ENCODE peak calls at places on chromosomes 7 and 10, in ten cellular contexts. One of them, this sample, is unnamed.

GRCh38 chr10:5582736-5583135 is 58.0 kb downstream of the CALML3 start:
- DNase-seq in mammary epithelial cell: no peak
- DNase-seq in neural progenitor cell: peak
- DNase-seq in astrocyte: no peak
- DNase-seq in A549: no peak
- DNase-seq in astrocyte of the spinal cord: no peak
- DNase-seq in fibroblast of lung: no peak
- DNase-seq in mucosa of descending colon: no peak
- DNase-seq in breast epithelium: no peak
- DNase-seq in sigmoid colon: no peak
- DNase-seq in this sample: no peak

GRCh38 chr10:79149662-79150443 is 81.1 kb downstream of the ZMIZ1 start:
- DNase-seq in mammary epithelial cell: peak
- DNase-seq in neural progenitor cell: peak
- DNase-seq in astrocyte: no peak
- DNase-seq in A549: peak
- DNase-seq in astrocyte of the spinal cord: peak
- DNase-seq in fibroblast of lung: peak
- DNase-seq in mucosa of descending colon: peak
- DNase-seq in breast epithelium: peak
- DNase-seq in sigmoid colon: peak
- DNase-seq in this sample: no peak

GRCh38 chr10:91080776-91081175 is 139.7 kb upstream of the PCGF5 start:
- DNase-seq in mammary epithelial cell: no peak
- DNase-seq in neural progenitor cell: no peak
- DNase-seq in astrocyte: no peak
- DNase-seq in A549: no peak
- DNase-seq in astrocyte of the spinal cord: no peak
- DNase-seq in fibroblast of lung: no peak
- DNase-seq in mucosa of descending colon: no peak
- DNase-seq in breast epithelium: no peak
- DNase-seq in sigmoid colon: no peak
- DNase-seq in this sample: no peak

GRCh38 chr7:8211725-8212096 is 50.3 kb downstream of the ICA1 start:
- DNase-seq in mammary epithelial cell: no peak
- DNase-seq in neural progenitor cell: no peak
- DNase-seq in astrocyte: no peak
- DNase-seq in A549: no peak
- DNase-seq in astrocyte of the spinal cord: no peak
- DNase-seq in fibroblast of lung: no peak
- DNase-seq in mucosa of descending colon: no peak
- DNase-seq in breast epithelium: no peak
- DNase-seq in sigmoid colon: no peak
- DNase-seq in this sample: no peak

GRCh38 chr10:102519246-102519805 is 15.6 kb downstream of the SUFU start:
- DNase-seq in mammary epithelial cell: no peak
- DNase-seq in neural progenitor cell: no peak
- DNase-seq in astrocyte: no peak
- DNase-seq in A549: no peak
- DNase-seq in astrocyte of the spinal cord: no peak
- DNase-seq in fibroblast of lung: no peak
- DNase-seq in mucosa of descending colon: no peak
- DNase-seq in breast epithelium: no peak
- DNase-seq in sigmoid colon: no peak
- DNase-seq in this sample: no peak

GRCh38 chr7:502296-502695 is 17.4 kb downstream of the PDGFA start:
- DNase-seq in mammary epithelial cell: no peak
- DNase-seq in neural progenitor cell: no peak
- DNase-seq in astrocyte: no peak
- DNase-seq in A549: no peak
- DNase-seq in astrocyte of the spinal cord: no peak
- DNase-seq in fibroblast of lung: no peak
- DNase-seq in mucosa of descending colon: peak
- DNase-seq in breast epithelium: no peak
- DNase-seq in sigmoid colon: peak
- DNase-seq in this sample: no peak

GRCh38 chr10:47257396-47258120 is 42.4 kb upstream of the GDF10 start:
- DNase-seq in mammary epithelial cell: peak
- DNase-seq in neural progenitor cell: no peak
- DNase-seq in astrocyte: peak
- DNase-seq in A549: no peak
- DNase-seq in astrocyte of the spinal cord: peak
- DNase-seq in fibroblast of lung: peak
- DNase-seq in mucosa of descending colon: no peak
- DNase-seq in breast epithelium: peak
- DNase-seq in sigmoid colon: peak
- DNase-seq in this sample: no peak

GRCh38 chr10:57338823-57339558 is 928.7 kb downstream of the IPMK start:
- DNase-seq in mammary epithelial cell: peak
- DNase-seq in neural progenitor cell: peak
- DNase-seq in astrocyte: peak
- DNase-seq in A549: peak
- DNase-seq in astrocyte of the spinal cord: peak
- DNase-seq in fibroblast of lung: peak
- DNase-seq in mucosa of descending colon: no peak
- DNase-seq in breast epithelium: no peak
- DNase-seq in sigmoid colon: no peak
- DNase-seq in this sample: peak

GRCh38 chr10:101781984-101782810 is 1.0 kb downstream of the NPM3 start:
- DNase-seq in mammary epithelial cell: no peak
- DNase-seq in neural progenitor cell: no peak
- DNase-seq in astrocyte: no peak
- DNase-seq in A549: no peak
- DNase-seq in astrocyte of the spinal cord: no peak
- DNase-seq in fibroblast of lung: no peak
- DNase-seq in mucosa of descending colon: no peak
- DNase-seq in breast epithelium: no peak
- DNase-seq in sigmoid colon: peak
- DNase-seq in this sample: no peak

GRCh38 chr7:30159698-30160143 is 24.9 kb downstream of the MTURN start:
- DNase-seq in mammary epithelial cell: peak
- DNase-seq in neural progenitor cell: no peak
- DNase-seq in astrocyte: peak
- DNase-seq in A549: peak
- DNase-seq in astrocyte of the spinal cord: peak
- DNase-seq in fibroblast of lung: peak
- DNase-seq in mucosa of descending colon: no peak
- DNase-seq in breast epithelium: no peak
- DNase-seq in sigmoid colon: no peak
- DNase-seq in this sample: no peak

GRCh38 chr10:22010973-22011408 is 7.5 kb upstream of the DNAJC1 start:
- DNase-seq in mammary epithelial cell: no peak
- DNase-seq in neural progenitor cell: no peak
- DNase-seq in astrocyte: no peak
- DNase-seq in A549: peak
- DNase-seq in astrocyte of the spinal cord: peak
- DNase-seq in fibroblast of lung: peak
- DNase-seq in mucosa of descending colon: no peak
- DNase-seq in breast epithelium: no peak
- DNase-seq in sigmoid colon: no peak
- DNase-seq in this sample: no peak

GRCh38 chr7:136807598-136807997 is 60.9 kb upstream of the CHRM2 start:
- DNase-seq in mammary epithelial cell: no peak
- DNase-seq in neural progenitor cell: peak
- DNase-seq in astrocyte: no peak
- DNase-seq in A549: no peak
- DNase-seq in astrocyte of the spinal cord: no peak
- DNase-seq in fibroblast of lung: no peak
- DNase-seq in mucosa of descending colon: no peak
- DNase-seq in breast epithelium: no peak
- DNase-seq in sigmoid colon: no peak
- DNase-seq in this sample: no peak

GRCh38 chr10:14328881-14329280 is 1.8 kb downstream of the FRMD4A start:
- DNase-seq in mammary epithelial cell: no peak
- DNase-seq in neural progenitor cell: no peak
- DNase-seq in astrocyte: no peak
- DNase-seq in A549: no peak
- DNase-seq in astrocyte of the spinal cord: no peak
- DNase-seq in fibroblast of lung: no peak
- DNase-seq in mucosa of descending colon: no peak
- DNase-seq in breast epithelium: no peak
- DNase-seq in sigmoid colon: no peak
- DNase-seq in this sample: no peak

GRCh38 chr10:14330390-14331071 is at the start of gene FRMD4A:
- DNase-seq in mammary epithelial cell: no peak
- DNase-seq in neural progenitor cell: no peak
- DNase-seq in astrocyte: no peak
- DNase-seq in A549: no peak
- DNase-seq in astrocyte of the spinal cord: no peak
- DNase-seq in fibroblast of lung: no peak
- DNase-seq in mucosa of descending colon: no peak
- DNase-seq in breast epithelium: no peak
- DNase-seq in sigmoid colon: no peak
- DNase-seq in this sample: no peak

GRCh38 chr10:14326581-14326980 is 4.1 kb downstream of the FRMD4A start:
- DNase-seq in mammary epithelial cell: no peak
- DNase-seq in neural progenitor cell: no peak
- DNase-seq in astrocyte: peak
- DNase-seq in A549: no peak
- DNase-seq in astrocyte of the spinal cord: no peak
- DNase-seq in fibroblast of lung: peak
- DNase-seq in mucosa of descending colon: no peak
- DNase-seq in breast epithelium: no peak
- DNase-seq in sigmoid colon: no peak
- DNase-seq in this sample: no peak

GRCh38 chr10:14327535-14327934 is 3.2 kb downstream of the FRMD4A start:
- DNase-seq in mammary epithelial cell: no peak
- DNase-seq in neural progenitor cell: no peak
- DNase-seq in astrocyte: no peak
- DNase-seq in A549: no peak
- DNase-seq in astrocyte of the spinal cord: no peak
- DNase-seq in fibroblast of lung: no peak
- DNase-seq in mucosa of descending colon: no peak
- DNase-seq in breast epithelium: no peak
- DNase-seq in sigmoid colon: no peak
- DNase-seq in this sample: no peak

DNA sequence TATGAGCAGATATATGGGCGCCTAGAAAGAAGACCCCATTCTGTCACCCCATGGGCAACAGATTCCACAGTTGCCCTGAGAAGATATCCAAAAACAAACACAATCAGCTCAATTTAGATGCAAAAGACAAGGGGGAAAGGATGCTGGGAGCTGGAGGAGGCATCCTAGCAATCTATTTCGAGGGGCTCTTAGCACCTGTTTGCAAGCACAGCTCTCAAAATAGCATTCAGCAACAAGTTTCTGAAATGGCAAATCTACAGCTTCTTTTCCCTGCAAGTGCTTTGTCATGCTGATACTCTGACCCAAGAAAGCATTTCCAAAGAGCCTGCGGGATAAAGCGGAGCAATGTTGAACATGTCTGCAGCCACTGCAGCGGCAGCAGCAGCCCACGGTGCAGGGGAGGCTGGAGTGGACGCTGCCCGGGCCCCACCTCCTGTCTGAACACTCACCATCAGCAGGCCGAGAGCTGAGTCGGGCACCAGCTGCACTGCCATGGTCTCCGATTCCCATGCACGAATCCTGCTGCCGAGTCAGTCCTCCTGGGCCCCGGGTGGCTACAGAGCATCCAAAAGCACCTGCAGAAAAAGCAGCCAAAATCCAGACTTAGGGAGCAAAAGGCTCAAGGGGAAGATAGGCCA is 996 bp downstream of the FRMD4A start:
- DNase-seq in mammary epithelial cell: no peak
- DNase-seq in neural progenitor cell: peak
- DNase-seq in astrocyte: peak
- DNase-seq in A549: no peak
- DNase-seq in astrocyte of the spinal cord: no peak
- DNase-seq in fibroblast of lung: peak
- DNase-seq in mucosa of descending colon: no peak
- DNase-seq in breast epithelium: no peak
- DNase-seq in sigmoid colon: no peak
- DNase-seq in this sample: no peak
- H3K4me3 ChIP-seq in mammary epithelial cell: no peak
- H3K4me3 ChIP-seq in neural progenitor cell: no peak
- H3K4me3 ChIP-seq in astrocyte: no peak
- H3K4me3 ChIP-seq in A549: no peak
- H3K4me3 ChIP-seq in astrocyte of the spinal cord: no peak
- H3K4me3 ChIP-seq in fibroblast of lung: no peak
- H3K4me3 ChIP-seq in mucosa of descending colon: no peak
- H3K4me3 ChIP-seq in breast epithelium: no peak
- H3K4me3 ChIP-seq in sigmoid colon: peak
- H3K4me3 ChIP-seq in this sample: no peak

GRCh38 chr10:84548869-84549268 is 220.5 kb downstream of the CCSER2 start:
- DNase-seq in mammary epithelial cell: no peak
- DNase-seq in neural progenitor cell: peak
- DNase-seq in astrocyte: no peak
- DNase-seq in A549: no peak
- DNase-seq in astrocyte of the spinal cord: no peak
- DNase-seq in fibroblast of lung: no peak
- DNase-seq in mucosa of descending colon: no peak
- DNase-seq in breast epithelium: no peak
- DNase-seq in sigmoid colon: no peak
- DNase-seq in this sample: no peak
- TF ChIP-seq CTCF in mammary epithelial cell: peak
- TF ChIP-seq CTCF in neural progenitor cell: peak
- TF ChIP-seq CTCF in astrocyte: no peak
- TF ChIP-seq CTCF in A549: no peak
- TF ChIP-seq CTCF in astrocyte of the spinal cord: peak
- TF ChIP-seq CTCF in fibroblast of lung: no peak
- TF ChIP-seq CTCF in mucosa of descending colon: no peak
- TF ChIP-seq CTCF in breast epithelium: no peak
- TF ChIP-seq CTCF in sigmoid colon: no peak
- TF ChIP-seq CTCF in this sample: peak

DNA sequence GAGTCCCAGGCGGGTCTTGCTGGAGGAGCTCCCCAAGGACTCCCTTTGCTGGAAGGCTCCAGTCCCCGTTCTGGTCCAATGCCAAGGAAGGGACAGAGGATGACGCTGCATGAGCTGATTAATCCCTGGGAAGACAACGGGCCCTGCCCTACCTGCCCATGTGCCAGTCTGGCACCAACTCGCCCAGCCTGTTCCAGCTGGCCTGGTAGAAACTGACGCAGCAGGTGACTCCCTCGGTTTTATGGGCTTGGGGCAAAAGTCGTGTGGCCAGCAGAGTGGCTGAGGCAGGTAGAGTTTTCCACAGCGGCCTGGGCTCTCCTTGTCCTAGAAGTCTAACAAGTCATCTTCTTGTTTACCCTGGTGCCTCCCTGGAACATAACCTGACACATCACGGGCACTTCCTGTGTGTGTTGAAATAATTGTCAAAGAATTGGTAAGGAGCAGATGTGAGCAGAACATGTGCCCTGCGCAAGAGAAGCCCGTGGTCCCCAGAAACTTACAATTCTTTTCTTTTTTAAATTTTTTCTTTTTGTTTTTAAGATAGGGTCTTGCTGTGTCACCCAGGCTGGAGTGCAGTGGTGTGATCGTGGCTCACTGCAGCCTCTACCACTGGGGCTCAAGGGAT is 20.3 kb upstream of the LMTK2 start:
- DNase-seq in mammary epithelial cell: peak
- DNase-seq in neural progenitor cell: no peak
- DNase-seq in astrocyte: no peak
- DNase-seq in A549: no peak
- DNase-seq in astrocyte of the spinal cord: no peak
- DNase-seq in fibroblast of lung: no peak
- DNase-seq in mucosa of descending colon: peak
- DNase-seq in breast epithelium: peak
- DNase-seq in sigmoid colon: no peak
- DNase-seq in this sample: no peak
- H3K4me3 ChIP-seq in mammary epithelial cell: no peak
- H3K4me3 ChIP-seq in neural progenitor cell: no peak
- H3K4me3 ChIP-seq in astrocyte: no peak
- H3K4me3 ChIP-seq in A549: no peak
- H3K4me3 ChIP-seq in astrocyte of the spinal cord: no peak
- H3K4me3 ChIP-seq in fibroblast of lung: no peak
- H3K4me3 ChIP-seq in mucosa of descending colon: no peak
- H3K4me3 ChIP-seq in breast epithelium: no peak
- H3K4me3 ChIP-seq in sigmoid colon: no peak
- H3K4me3 ChIP-seq in this sample: no peak

GRCh38 chr7:138857728-138858127 is 59.7 kb upstream of the ATP6V0A4 start:
- DNase-seq in mammary epithelial cell: no peak
- DNase-seq in neural progenitor cell: no peak
- DNase-seq in astrocyte: no peak
- DNase-seq in A549: no peak
- DNase-seq in astrocyte of the spinal cord: no peak
- DNase-seq in fibroblast of lung: no peak
- DNase-seq in mucosa of descending colon: no peak
- DNase-seq in breast epithelium: no peak
- DNase-seq in sigmoid colon: no peak
- DNase-seq in this sample: no peak
- TF ChIP-seq CTCF in mammary epithelial cell: no peak
- TF ChIP-seq CTCF in neural progenitor cell: no peak
- TF ChIP-seq CTCF in astrocyte: no peak
- TF ChIP-seq CTCF in A549: no peak
- TF ChIP-seq CTCF in astrocyte of the spinal cord: no peak
- TF ChIP-seq CTCF in fibroblast of lung: no peak
- TF ChIP-seq CTCF in mucosa of descending colon: no peak
- TF ChIP-seq CTCF in breast epithelium: no peak
- TF ChIP-seq CTCF in sigmoid colon: no peak
- TF ChIP-seq CTCF in this sample: no peak

This sample was measured in BJ.